ENCODE peak calls at places on chromosomes 3 and 15, in nine cellular contexts. E, U, A, B, R, C, W, Y and G are unnamed samples.

GRCh38 chr3:143119974-143120715 is 574 bp downstream of the CHST2 start:
- DNase-seq in W (peak; percentile 62), C (no peak), B (no peak), R (no peak), U (peak; percentile 12), Y (peak; percentile 15), E (no peak), A (peak; percentile 38), G (peak; percentile 89)

GRCh38 chr15:31296304-31297220 is 30.1 kb upstream of the KLF13 start:
- DNase-seq in Y (peak; percentile 30), A (no peak), R (no peak), E (peak; percentile 9), W (peak; percentile 78), U (peak; percentile 79), B (no peak), C (peak; percentile 84), G (peak; percentile 81)

GRCh38 chr15:64048766-64049165 is 2.5 kb upstream of the DAPK2 start:
- DNase-seq in R (no peak), U (no peak), W (no peak), Y (no peak), B (no peak), E (no peak), C (no peak), A (no peak), G (no peak)

GRCh38 chr15:100849021-100849831 is 30.4 kb upstream of the ALDH1A3 start:
- DNase-seq in E (no peak), R (peak; percentile 41), W (peak; percentile 72), A (peak; percentile 32), C (peak; percentile 74), U (peak; percentile 67), Y (peak; percentile 55), B (peak; percentile 52), G (peak; percentile 93)

GRCh38 chr3:138726966-138727365 is 107.8 kb downstream of the PIK3CB start:
- DNase-seq in C (no peak), R (peak; percentile 58), B (no peak), E (no peak), Y (no peak), U (no peak), W (no peak), A (no peak), G (no peak)

GRCh38 chr3:95407709-95408463 is 1345.0 kb downstream of the NSUN3 start:
- DNase-seq in A (no peak), U (no peak), C (no peak), W (no peak), B (no peak), R (no peak), Y (no peak), E (no peak), G (no peak)

GRCh38 chr3:186132487-186132886 is 23.6 kb upstream of the ETV5 start:
- DNase-seq in R (no peak), U (no peak), E (no peak), W (no peak), Y (no peak), B (no peak), C (no peak), A (no peak), G (no peak)

GRCh38 chr15:76938752-76939151 is 7.2 kb downstream of the RCN2 start:
- DNase-seq in Y (no peak), A (no peak), R (no peak), B (no peak), C (no peak), U (no peak), E (no peak), W (no peak), G (no peak)

GRCh38 chr15:92277776-92278175 is 115.9 kb upstream of the ST8SIA2 start:
- DNase-seq in E (no peak), Y (no peak), U (no peak), R (no peak), W (no peak), A (no peak), B (no peak), C (no peak), G (peak; percentile 65)

GRCh38 chr3:37996785-37997301 is 6.3 kb downstream of the VILL start:
- DNase-seq in Y (peak; percentile 73), U (peak; percentile 88), C (peak; percentile 82), A (no peak), W (peak; percentile 93), E (peak; percentile 64), R (peak; percentile 76), B (peak; percentile 76), G (peak; percentile 84)

GRCh38 chr15:82177291-82178010 is 85.1 kb downstream of the EFL1 start:
- DNase-seq in W (no peak), U (no peak), C (no peak), A (no peak), B (no peak), E (no peak), R (peak; percentile 62), Y (no peak), G (no peak)

GRCh38 chr3:117756580-117756979 is 1047.0 kb downstream of the TUSC7 start:
- DNase-seq in E (no peak), C (no peak), A (no peak), Y (no peak), R (peak; percentile 15), U (no peak), B (no peak), W (no peak), G (no peak)

GRCh38 chr3:46447535-46447934 is 17.2 kb downstream of the LTF start:
- DNase-seq in A (no peak), Y (no peak), R (no peak), B (no peak), E (no peak), W (no peak), C (no peak), U (no peak), G (no peak)

GRCh38 chr15:57580866-57581265 is 10.8 kb upstream of the MYZAP start:
- DNase-seq in Y (no peak), A (no peak), B (no peak), R (no peak), C (no peak), U (peak; percentile 41), E (no peak), W (peak; percentile 82), G (no peak)

GRCh38 chr3:12356996-12357395 is 68.1 kb downstream of the PPARG start:
- DNase-seq in W (no peak), R (no peak), B (no peak), E (no peak), C (no peak), U (no peak), Y (no peak), A (no peak), G (no peak)

GRCh38 chr3:11201246-11202024 is 47.1 kb downstream of the HRH1 start:
- DNase-seq in E (no peak), R (no peak), Y (peak; percentile 67), B (no peak), C (no peak), U (no peak), W (peak; percentile 73), A (no peak), G (no peak)
- TF ChIP-seq POLR2A in E (no peak), R (no peak), Y (no peak), B (no peak), C (no peak), U (no peak), W (no peak), A (no peak), G (no peak)

GRCh38 chr3:58349792-58350626 is 17.3 kb downstream of the PXK start:
- DNase-seq in A (no peak), C (no peak), W (peak; percentile 72), U (no peak), B (no peak), R (no peak), E (no peak), Y (no peak), G (no peak)
- TF ChIP-seq POLR2A in A (peak; percentile 38), C (no peak), W (no peak), U (no peak), B (no peak), R (no peak), E (no peak), Y (no peak), G (no peak)

GRCh38 chr3:153172796-153173757 is 11.1 kb downstream of the RAP2B start:
- DNase-seq in R (no peak), U (no peak), A (no peak), C (no peak), B (no peak), W (peak; percentile 69), Y (no peak), E (no peak), G (no peak)
- TF ChIP-seq POLR2A in R (no peak), U (no peak), A (no peak), C (no peak), B (no peak), W (no peak), Y (no peak), E (no peak), G (no peak)

GRCh38 chr3:115704661-115705338 is 81.5 kb downstream of the GAP43 start:
- DNase-seq in B (no peak), R (peak; percentile 75), E (no peak), A (no peak), C (no peak), U (no peak), Y (no peak), W (no peak), G (no peak)
- TF ChIP-seq POLR2A in B (no peak), R (no peak), E (no peak), A (no peak), C (no peak), U (no peak), Y (no peak), W (no peak), G (no peak)

GRCh38 chr15:45331977-45332376 is 46.4 kb downstream of the GATM start:
- DNase-seq in E (no peak), Y (no peak), W (no peak), B (no peak), R (no peak), U (no peak), A (no peak), C (no peak), G (no peak)

GRCh38 chr15:45338417-45338816 is 39.9 kb downstream of the GATM start:
- DNase-seq in U (no peak), C (no peak), Y (no peak), W (no peak), E (no peak), B (no peak), R (no peak), A (no peak), G (no peak)

GRCh38 chr15:45332694-45333093 is 45.6 kb downstream of the GATM start:
- DNase-seq in U (peak; percentile 51), E (no peak), Y (no peak), W (no peak), R (no peak), C (no peak), A (no peak), B (peak; percentile 26), G (peak; percentile 33)

GRCh38 chr15:45337224-45337623 is 41.1 kb downstream of the GATM start:
- DNase-seq in E (no peak), W (no peak), A (no peak), C (no peak), B (no peak), R (no peak), Y (no peak), U (no peak), G (no peak)

DNA sequence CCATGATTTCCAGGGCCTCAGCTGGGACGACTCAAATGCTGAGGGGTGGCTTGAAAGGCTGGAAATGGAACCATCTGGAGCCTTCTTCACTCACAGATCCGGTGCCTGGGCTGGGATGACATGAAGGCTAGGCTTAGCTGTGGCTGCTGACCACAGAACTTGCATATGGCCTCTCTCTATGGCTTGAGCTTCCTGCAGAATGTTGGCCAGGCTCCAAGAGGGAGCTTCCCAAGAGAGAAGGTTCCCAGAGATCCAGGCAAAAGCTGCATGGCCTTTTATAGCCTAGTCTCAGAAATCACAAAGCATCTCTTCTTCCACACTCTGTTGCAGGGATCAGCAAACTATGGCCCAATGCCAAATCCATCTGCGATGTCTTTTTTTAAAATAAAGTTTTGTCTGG is 44.8 kb downstream of the GATM start:
- DNase-seq in E (no peak), U (no peak), A (no peak), W (no peak), Y (peak; percentile 36), C (no peak), B (peak; percentile 39), R (peak; percentile 17), G (no peak)
- TF ChIP-seq POLR2A in E (no peak), U (no peak), A (no peak), W (no peak), Y (no peak), C (no peak), B (no peak), R (no peak), G (no peak)